ENCODE peak calls at places on chromosomes 12 and 14, in ten cellular contexts. B is cardiac fibroblast; D is trophoblast cell; O is AG09309; Q is activated CD4-positive, CD25-positive, alpha-beta regulatory T cell; R is epithelial cell of esophagus; N is activated CD8-positive, alpha-beta memory T cell treated with anti-CD3 and anti-CD28 coated beads, Interleukin-2, amount 50 U/mL, for 48 hours; T is neural crest cell; M is effector memory CD4-positive, alpha-beta T cell; Y is NCI-H1105. L is an unnamed sample.

GRCh38 chr12:94762259-94762942 is 112.0 kb upstream of the TMCC3 start:
- DNase-seq in B (peak), D (no peak), O (no peak), Q (no peak), R (peak), N (no peak), T (no peak), M (no peak), Y (no peak), L (no peak)

GRCh38 chr12:117090816-117091711 is 8.2 kb downstream of the TESC start:
- DNase-seq in B (no peak), D (no peak), O (no peak), Q (no peak), R (no peak), N (no peak), T (no peak), M (no peak), Y (no peak), L (no peak)

GRCh38 chr14:50397461-50398196 is 948 bp upstream of the CDKL1 start:
- DNase-seq in B (peak), D (no peak), O (no peak), Q (no peak), R (peak), N (no peak), T (peak), M (no peak), Y (no peak), L (no peak)

GRCh38 chr12:13039557-13039956 is 4.6 kb upstream of the FAM234B start:
- DNase-seq in B (no peak), D (no peak), O (no peak), Q (no peak), R (no peak), N (no peak), T (no peak), M (no peak), Y (no peak), L (no peak)

GRCh38 chr14:104894331-104895206 is 29.5 kb downstream of the CEP170B start:
- DNase-seq in B (no peak), D (peak), O (no peak), Q (no peak), R (no peak), N (no peak), T (no peak), M (no peak), Y (no peak), L (no peak)

GRCh38 chr12:56382611-56383010 is 20.0 kb upstream of the APOF start:
- DNase-seq in B (no peak), D (no peak), O (no peak), Q (no peak), R (no peak), N (no peak), T (no peak), M (no peak), Y (no peak), L (no peak)

GRCh38 chr12:120006248-120006975 is 17.4 kb downstream of the BICDL1 start:
- DNase-seq in B (no peak), D (peak), O (no peak), Q (no peak), R (peak), N (no peak), T (no peak), M (no peak), Y (no peak), L (no peak)

GRCh38 chr12:132377147-132377546 is 47.8 kb upstream of the GALNT9 start:
- DNase-seq in B (no peak), D (no peak), O (no peak), Q (no peak), R (no peak), N (no peak), T (no peak), M (no peak), Y (no peak), L (no peak)

GRCh38 chr12:45220366-45220931 is 4.6 kb downstream of the ANO6 start:
- DNase-seq in B (no peak), D (peak), O (no peak), Q (no peak), R (peak), N (no peak), T (no peak), M (no peak), Y (no peak), L (no peak)

GRCh38 chr12:27366621-27367020 is 34.0 kb downstream of the BMAL2 start:
- DNase-seq in B (peak), D (no peak), O (no peak), Q (no peak), R (no peak), N (no peak), T (no peak), M (no peak), Y (no peak), L (no peak)

GRCh38 chr14:69288001-69288771 is 28.2 kb downstream of the GALNT16 start:
- DNase-seq in B (peak), D (no peak), O (peak), Q (no peak), R (no peak), N (peak), T (peak), M (no peak), Y (no peak), L (no peak)

GRCh38 chr12:132445884-132446471 is 44.0 kb upstream of the FBRSL1 start:
- DNase-seq in B (peak), D (peak), O (peak), Q (peak), R (peak), N (no peak), T (no peak), M (peak), Y (peak), L (no peak)

GRCh38 chr12:122155705-122156104 is 18.3 kb downstream of the IL31 start:
- DNase-seq in B (no peak), D (no peak), O (no peak), Q (no peak), R (no peak), N (no peak), T (no peak), M (no peak), Y (no peak), L (no peak)

GRCh38 chr14:103204852-103205540 is 81.7 kb downstream of the TNFAIP2 start:
- DNase-seq in B (peak), D (peak), O (no peak), Q (no peak), R (peak), N (no peak), T (no peak), M (no peak), Y (no peak), L (no peak)

GRCh38 chr14:99996951-99997571 is 68.2 kb upstream of the EVL start:
- DNase-seq in B (peak), D (peak), O (no peak), Q (no peak), R (peak), N (no peak), T (no peak), M (no peak), Y (no peak), L (no peak)

GRCh38 chr14:41385787-41386186 is 220.9 kb upstream of the LRFN5 start:
- DNase-seq in B (no peak), D (no peak), O (no peak), Q (no peak), R (no peak), N (no peak), T (no peak), M (no peak), Y (no peak), L (peak)

GRCh38 chr14:104346112-104346462 is 207.7 kb downstream of the KIF26A start:
- DNase-seq in B (no peak), D (no peak), O (no peak), Q (no peak), R (no peak), N (no peak), T (no peak), M (no peak), Y (no peak), L (no peak)

GRCh38 chr12:109875572-109876131 is 4.7 kb downstream of the GLTP start:
- DNase-seq in B (no peak), D (peak), O (no peak), Q (no peak), R (peak), N (no peak), T (no peak), M (no peak), Y (peak), L (no peak)

GRCh38 chr12:113322353-113322752 is 12.6 kb downstream of the SLC8B1 start:
- DNase-seq in B (peak), D (peak), O (no peak), Q (no peak), R (peak), N (no peak), T (no peak), M (no peak), Y (no peak), L (no peak)

GRCh38 chr14:74980746-74981661 is 21.7 kb upstream of the EIF2B2 start:
- DNase-seq in B (peak), D (no peak), O (no peak), Q (no peak), R (peak), N (peak), T (no peak), M (no peak), Y (no peak), L (peak)

GRCh38 chr12:57454566-57455373 is at the start of gene INHBE:
- DNase-seq in B (peak), D (no peak), O (peak), Q (no peak), R (no peak), N (peak), T (no peak), M (no peak), Y (no peak), L (peak)

L was measured in COR-L47.